ENCODE peak calls at places on chromosome 10, in nine cellular contexts. F is psoas muscle, E is Panc1, L is Peyer's patch, J is heart left ventricle, G is transverse colon, Y is GM23338, W is ascending aorta, A is HepG2. I is an unnamed sample. For H3K4me1, the result is how much of the 10 kb centered on the place peaks cover.

GRCh38 chr10:118725784-118726507 is 28.8 kb downstream of the CACUL1 start:
- DNase-seq in F (no peak), E (no peak), L (no peak), J (no peak), G (no peak), Y (no peak), W (no peak), A (no peak), I (no peak)

GRCh38 chr10:101062231-101063161 is 707 bp downstream of the KAZALD1 start:
- DNase-seq in F (peak), E (no peak), L (peak), J (peak), G (peak), Y (peak), W (no peak), A (peak), I (peak)

GRCh38 chr10:98956576-98957260 is 278.9 kb downstream of the HPSE2 start:
- DNase-seq in F (no peak), E (no peak), L (no peak), J (no peak), G (no peak), Y (no peak), W (no peak), A (no peak), I (no peak)

GRCh38 chr10:44911081-44911540 is at the start of gene TMEM72:
- DNase-seq in F (no peak), E (no peak), L (peak), J (no peak), G (peak), Y (peak), W (no peak), A (peak), I (no peak)

GRCh38 chr10:77249901-77250459 is 387.6 kb downstream of the KCNMA1 start:
- DNase-seq in F (no peak), E (no peak), L (no peak), J (no peak), G (no peak), Y (no peak), W (no peak), A (no peak), I (no peak)

GRCh38 chr10:114987995-114988394 is 50.0 kb downstream of the TRUB1 start:
- DNase-seq in F (no peak), E (no peak), L (no peak), J (no peak), G (no peak), Y (no peak), W (no peak), A (no peak), I (no peak)

GRCh38 chr10:46547881-46548780 is 8.3 kb downstream of the GPRIN2 start:
- DNase-seq in F (peak), E (no peak), L (peak), J (peak), G (peak), Y (no peak), W (peak), A (no peak), I (no peak)

GRCh38 chr10:129914153-129914855 is 49.8 kb downstream of the EBF3 start:
- DNase-seq in F (no peak), E (no peak), L (peak), J (no peak), G (no peak), Y (no peak), W (no peak), A (no peak), I (no peak)

GRCh38 chr10:93622942-93623341 is 10.6 kb downstream of the PDE6C start:
- DNase-seq in F (no peak), E (no peak), L (no peak), J (no peak), G (no peak), Y (no peak), W (no peak), A (no peak), I (no peak)

GRCh38 chr10:69086131-69086530 is 1.8 kb upstream of the SRGN start:
- DNase-seq in F (no peak), E (no peak), L (no peak), J (no peak), G (no peak), Y (peak), W (no peak), A (no peak), I (no peak)

GRCh38 chr10:131031346-131031745 is 280.2 kb downstream of the TCERG1L start:
- DNase-seq in F (no peak), E (no peak), L (no peak), J (no peak), G (no peak), Y (no peak), W (no peak), A (no peak), I (no peak)

GRCh38 chr10:107631876-107632275 is 467.4 kb upstream of the SORCS1 start:
- DNase-seq in F (no peak), E (no peak), L (no peak), J (no peak), G (no peak), Y (no peak), W (no peak), A (no peak), I (no peak)

GRCh38 chr10:93473804-93474472 is 8.2 kb downstream of the MYOF start:
- DNase-seq in F (no peak), E (no peak), L (no peak), J (no peak), G (no peak), Y (no peak), W (no peak), A (no peak), I (no peak)

GRCh38 chr10:82256275-82256674 is 381.3 kb downstream of the NRG3 start:
- DNase-seq in F (no peak), E (no peak), L (no peak), J (no peak), G (no peak), Y (peak), W (no peak), A (no peak), I (no peak)

GRCh38 chr10:89668391-89669180 is 23.5 kb upstream of the PANK1 start:
- DNase-seq in F (no peak), E (no peak), L (peak), J (no peak), G (peak), Y (no peak), W (no peak), A (peak), I (no peak)

GRCh38 chr10:82409671-82410070 is 534.7 kb downstream of the NRG3 start:
- DNase-seq in F (no peak), E (no peak), L (no peak), J (no peak), G (no peak), Y (no peak), W (no peak), A (no peak), I (no peak)

GRCh38 chr10:84194424-84195043 is at the start of gene CDHR1:
- DNase-seq in F (no peak), E (no peak), L (peak), J (no peak), G (peak), Y (peak), W (no peak), A (no peak), I (peak)

GRCh38 chr10:60646966-60647796 is 131.1 kb upstream of the CDK1 start:
- DNase-seq in F (no peak), E (peak), L (no peak), J (no peak), G (peak), Y (peak), W (no peak), A (peak), I (no peak)

GRCh38 chr10:46232666-46233065 is 54.1 kb upstream of the ANTXRL start:
- DNase-seq in F (no peak), E (no peak), L (peak), J (no peak), G (no peak), Y (no peak), W (no peak), A (no peak), I (no peak)

GRCh38 chr10:48257407-48257961 is 17.0 kb downstream of the FRMPD2 start:
- DNase-seq in F (no peak), E (no peak), L (no peak), J (no peak), G (no peak), Y (no peak), W (no peak), A (no peak), I (no peak)

GRCh38 chr10:102758226-102758932 is 14.6 kb downstream of the WBP1L start:
- DNase-seq in F (no peak), E (no peak), L (no peak), J (no peak), G (no peak), Y (no peak), W (no peak), A (no peak), I (no peak)
- H3K27ac ChIP-seq in F (peak), E (peak), L (no peak), J (peak), G (peak), Y (no peak), W (peak), A (no peak), I (peak)

DNA sequence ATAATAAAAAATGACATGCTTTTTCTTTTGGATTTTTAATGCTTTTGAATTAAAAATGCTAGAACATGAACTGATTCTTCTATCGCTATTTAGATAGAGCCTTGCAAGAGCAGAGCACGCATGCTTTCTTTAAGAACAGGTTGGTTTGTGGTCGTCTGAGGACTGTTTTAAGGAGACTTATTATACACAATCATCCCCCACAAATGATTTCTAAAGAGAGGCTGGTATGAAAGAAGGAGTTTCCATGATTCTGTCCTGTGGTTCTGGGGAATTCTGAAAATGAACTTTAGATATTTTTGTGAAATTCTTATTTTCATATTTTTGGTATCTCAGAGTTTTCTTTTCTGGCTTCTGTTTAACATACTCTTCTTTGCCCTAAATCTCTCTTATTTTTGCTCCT is 101.4 kb downstream of the TCF7L2 start:
- DNase-seq in F (no peak), E (no peak), L (no peak), J (no peak), G (no peak), Y (no peak), W (no peak), A (no peak), I (no peak)
- H3K4me1 ChIP-seq in F (under half), E (half or more), L (under half), J (under half), G (under half), Y (half or more), W (half or more), A (under half), I (under half)

GRCh38 chr10:61835909-61836232 is 65.6 kb upstream of the ARID5B start:
- DNase-seq in F (no peak), E (no peak), L (no peak), J (no peak), G (no peak), Y (no peak), W (no peak), A (no peak), I (no peak)
- H3K4me3 ChIP-seq in F (no peak), E (no peak), L (no peak), J (no peak), G (no peak), Y (no peak), W (no peak), A (no peak), I (no peak)

GRCh38 chr10:79264942-79265341 is 82.3 kb upstream of the PPIF start:
- DNase-seq in F (peak), E (no peak), L (no peak), J (no peak), G (no peak), Y (no peak), W (no peak), A (no peak), I (peak)
- H3K27ac ChIP-seq in F (peak), E (no peak), L (peak), J (peak), G (peak), Y (no peak), W (peak), A (no peak), I (no peak)

GRCh38 chr10:91880310-91880709 is 29.0 kb downstream of the FGFBP3 start:
- DNase-seq in F (no peak), E (no peak), L (no peak), J (no peak), G (no peak), Y (peak), W (no peak), A (no peak), I (no peak)

GRCh38 chr10:91883549-91884542 is 25.4 kb downstream of the FGFBP3 start:
- DNase-seq in F (peak), E (no peak), L (no peak), J (no peak), G (no peak), Y (peak), W (no peak), A (peak), I (peak)

GRCh38 chr10:91887075-91887899 is 22.0 kb downstream of the FGFBP3 start:
- DNase-seq in F (peak), E (no peak), L (peak), J (peak), G (peak), Y (peak), W (no peak), A (peak), I (peak)

GRCh38 chr10:91887900-91888225 is 21.4 kb downstream of the FGFBP3 start:
- DNase-seq in F (no peak), E (no peak), L (no peak), J (no peak), G (no peak), Y (no peak), W (no peak), A (no peak), I (no peak)

DNA sequence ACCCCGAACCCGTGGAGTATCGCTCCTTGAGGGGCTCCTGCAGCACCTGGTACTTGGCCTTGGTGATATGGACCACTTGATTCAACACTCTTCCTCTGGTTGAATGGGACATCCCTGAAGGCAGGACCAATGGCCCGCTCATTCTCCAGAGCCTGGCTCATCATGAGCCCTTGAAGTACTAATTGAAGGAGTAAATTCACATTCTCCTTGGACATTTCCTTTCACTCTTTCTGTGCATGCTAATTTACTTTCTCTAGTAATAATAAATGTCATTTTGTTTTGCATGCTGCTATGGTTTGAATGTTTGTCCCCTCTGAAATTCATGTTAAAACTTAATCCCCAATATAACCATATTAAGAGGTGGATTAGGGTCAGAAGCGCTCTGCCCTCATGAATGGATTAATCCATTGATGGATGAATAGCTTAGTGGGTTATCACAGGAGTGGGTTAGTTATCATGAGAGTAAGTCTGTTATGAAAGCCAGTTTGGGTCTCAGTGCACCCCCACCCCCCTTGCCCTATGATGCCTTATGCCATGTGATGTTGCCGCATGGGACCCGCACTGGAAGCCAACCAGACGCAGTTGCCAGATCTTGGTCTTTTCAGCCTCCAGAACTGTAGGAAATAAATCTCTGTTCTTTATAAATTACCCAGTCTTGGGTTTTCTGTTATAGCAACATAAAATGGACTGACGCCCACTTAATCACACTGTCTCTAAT is 23.8 kb downstream of the FGFBP3 start:
- DNase-seq in F (no peak), E (no peak), L (no peak), J (no peak), G (no peak), Y (no peak), W (no peak), A (no peak), I (no peak)
- H3K4me1 ChIP-seq in F (under half), E (under half), L (under half), J (under half), G (under half), Y (under half), W (under half), A (under half), I (under half)

DNA sequence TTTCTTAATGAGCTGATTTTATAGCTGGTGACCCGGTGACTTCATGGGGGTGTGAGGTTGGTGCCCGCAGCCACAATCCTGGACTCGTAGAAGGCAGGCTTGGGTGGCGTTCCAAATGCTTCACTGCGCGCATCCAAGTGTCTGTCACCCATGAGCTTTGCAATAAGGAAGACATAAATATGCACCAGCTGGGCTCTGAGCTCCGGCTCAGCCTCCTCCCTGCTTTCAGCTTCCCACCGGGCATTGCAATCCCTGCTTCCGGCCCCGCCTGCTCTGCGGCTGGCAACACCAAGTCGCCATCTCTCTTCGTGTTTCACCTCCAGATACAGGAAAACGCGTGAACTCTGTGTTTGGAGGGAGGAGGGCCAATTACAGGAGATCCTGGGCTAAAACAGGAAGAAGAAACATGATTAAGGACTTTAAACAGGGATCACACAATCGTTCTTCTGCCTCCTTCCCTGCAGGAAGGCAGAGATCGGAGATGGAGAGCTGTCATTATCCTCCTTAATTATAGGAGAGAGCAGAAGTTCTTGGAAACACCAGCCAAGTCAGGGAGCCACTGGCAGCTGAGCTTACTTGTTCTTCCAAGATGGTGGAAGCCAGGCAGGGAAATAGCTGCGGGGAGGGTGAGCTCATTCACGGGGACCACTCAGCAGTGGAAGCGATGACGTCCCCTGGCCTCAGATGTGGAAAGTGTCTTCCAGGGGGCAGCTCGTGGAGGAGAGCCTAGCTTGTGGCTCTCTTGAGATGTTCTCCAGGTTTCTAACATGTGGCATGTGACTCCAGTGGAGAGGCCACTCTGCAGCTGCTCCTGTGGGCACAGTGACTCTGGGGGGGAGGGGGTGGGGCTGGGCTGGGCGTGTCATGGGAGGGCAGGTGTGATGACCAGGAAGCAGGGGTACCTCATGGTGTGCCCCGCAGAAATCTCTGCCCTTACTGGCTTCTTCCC is 134.9 kb downstream of the CAMK1D start:
- DNase-seq in F (no peak), E (no peak), L (peak), J (no peak), G (no peak), Y (no peak), W (no peak), A (no peak), I (peak)
- H3K4me3 ChIP-seq in F (no peak), E (no peak), L (no peak), J (peak), G (no peak), Y (no peak), W (peak), A (no peak), I (no peak)

GRCh38 chr10:3025300-3025699 is 42.0 kb upstream of the PFKP start:
- DNase-seq in F (no peak), E (no peak), L (no peak), J (no peak), G (no peak), Y (no peak), W (no peak), A (no peak), I (no peak)

GRCh38 chr10:3030765-3031164 is 36.6 kb upstream of the PFKP start:
- DNase-seq in F (no peak), E (no peak), L (no peak), J (no peak), G (no peak), Y (no peak), W (no peak), A (no peak), I (no peak)

GRCh38 chr10:3028444-3028843 is 38.9 kb upstream of the PFKP start:
- DNase-seq in F (no peak), E (no peak), L (no peak), J (no peak), G (no peak), Y (no peak), W (no peak), A (no peak), I (no peak)

GRCh38 chr10:3031490-3031889 is 35.9 kb upstream of the PFKP start:
- DNase-seq in F (no peak), E (no peak), L (no peak), J (no peak), G (no peak), Y (no peak), W (no peak), A (no peak), I (no peak)

GRCh38 chr10:3027866-3028265 is 39.5 kb upstream of the PFKP start:
- DNase-seq in F (no peak), E (no peak), L (no peak), J (no peak), G (no peak), Y (no peak), W (no peak), A (no peak), I (no peak)
- H3K27ac ChIP-seq in F (no peak), E (no peak), L (no peak), J (no peak), G (no peak), Y (no peak), W (no peak), A (no peak), I (no peak)

DNA sequence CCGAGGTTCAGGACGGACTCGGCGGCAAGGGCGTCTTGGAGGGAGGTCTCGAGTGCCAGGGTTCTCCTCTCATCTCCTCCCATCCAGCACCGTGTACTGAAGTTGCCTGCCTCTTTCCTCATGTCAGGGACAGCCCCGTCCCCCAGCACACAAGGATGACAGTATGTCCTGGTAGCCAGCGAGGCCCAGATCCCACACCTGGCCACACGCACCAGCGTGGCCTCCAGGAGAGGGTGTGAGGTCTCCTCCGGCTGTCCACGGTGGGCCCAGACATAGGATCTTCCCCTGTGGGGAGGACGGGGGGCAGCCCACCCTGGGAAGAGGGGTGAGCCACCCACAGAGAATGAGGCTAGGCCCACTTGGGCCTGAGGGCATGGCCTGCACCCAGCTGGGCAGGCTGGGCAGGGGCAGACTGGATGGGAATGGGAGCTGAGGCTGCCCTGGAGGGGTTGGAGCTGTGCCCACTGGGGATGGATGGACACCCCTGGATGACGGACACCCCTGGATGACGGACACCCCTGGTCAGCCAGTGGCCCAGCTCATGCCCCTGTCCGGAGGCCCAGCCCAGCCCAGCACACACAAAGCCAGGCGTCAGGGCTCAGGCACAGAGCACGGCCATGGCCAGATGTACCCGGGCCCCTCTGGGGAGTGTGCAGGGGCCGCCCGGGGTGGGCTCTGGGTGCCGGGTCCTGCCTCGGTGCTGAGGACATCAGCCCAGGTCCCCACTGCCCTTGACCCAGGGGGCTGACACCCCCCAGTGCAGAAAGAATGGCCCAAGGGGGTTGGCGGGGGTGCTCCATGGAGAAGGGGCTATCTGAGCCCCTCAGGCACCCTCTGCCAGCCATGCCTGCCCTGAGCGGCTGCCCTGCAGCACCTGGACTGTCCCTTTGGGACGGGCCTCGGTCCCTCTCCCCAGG is 30.9 kb upstream of the CFAP46 start:
- DNase-seq in F (peak), E (no peak), L (peak), J (peak), G (no peak), Y (no peak), W (no peak), A (no peak), I (no peak)
- H3K4me1 ChIP-seq in F (under half), E (under half), L (under half), J (under half), G (under half), Y (under half), W (under half), A (under half), I (under half)

GRCh38 chr10:92239185-92239599 is 51.7 kb downstream of the CPEB3 start:
- DNase-seq in F (no peak), E (no peak), L (no peak), J (no peak), G (no peak), Y (peak), W (no peak), A (no peak), I (no peak)
- H3K4me3 ChIP-seq in F (peak), E (peak), L (peak), J (peak), G (peak), Y (peak), W (peak), A (peak), I (peak)

I was measured in right cardiac atrium.